ENCODE peak calls at places on chromosomes 6 and 20, in four cellular contexts. G, N, V and K are unnamed samples.

GRCh38 chr20:22578221-22579118 is 5.9 kb downstream of the FOXA2 start:
- DNase-seq in V (peak), G (no peak), N (no peak), K (no peak)

GRCh38 chr6:34025112-34025807 is 120.6 kb downstream of the GRM4 start:
- DNase-seq in N (no peak), V (no peak), G (no peak), K (no peak)

GRCh38 chr20:63829943-63830820 is 882 bp downstream of the ZBTB46 start:
- DNase-seq in V (no peak), G (peak), N (no peak), K (no peak)

GRCh38 chr6:36246511-36247268 is 23.2 kb upstream of the PNPLA1 start:
- DNase-seq in N (no peak), G (peak), V (no peak), K (no peak)

GRCh38 chr6:43963203-43963602 is 164.0 kb downstream of the MRPL14 start:
- DNase-seq in G (no peak), V (peak), N (no peak), K (no peak)

GRCh38 chr6:105838156-105838555 is 248.0 kb upstream of the PRDM1 start:
- DNase-seq in N (no peak), G (peak), V (no peak), K (no peak)

GRCh38 chr20:45894797-45895196 is 3.7 kb downstream of the CTSA start:
- DNase-seq in V (no peak), N (no peak), G (no peak), K (no peak)

GRCh38 chr6:99810942-99811633 is 182.9 kb downstream of the MCHR2 start:
- DNase-seq in V (no peak), G (no peak), N (no peak), K (no peak)

GRCh38 chr6:33843696-33844121 is 39.9 kb upstream of the MLN start:
- DNase-seq in G (no peak), N (no peak), V (no peak), K (no peak)

GRCh38 chr6:149862901-149863595 is 1.1 kb downstream of the LRP11 start:
- DNase-seq in G (peak), N (peak), V (peak), K (peak)

GRCh38 chr20:17223553-17223952 is 3.3 kb upstream of the PCSK2 start:
- DNase-seq in V (no peak), G (no peak), N (no peak), K (no peak)

GRCh38 chr20:35225319-35226125 is 968 bp upstream of the MMP24 start:
- DNase-seq in N (no peak), G (no peak), V (no peak), K (no peak)

GRCh38 chr20:20448891-20449290 is 81.0 kb downstream of the INSM1 start:
- DNase-seq in G (no peak), N (no peak), V (no peak), K (no peak)

GRCh38 chr6:163760860-163761259 is 346.3 kb downstream of the QKI start:
- DNase-seq in G (no peak), N (no peak), V (no peak), K (no peak)

GRCh38 chr6:75932067-75932466 is 140.4 kb downstream of the IMPG1 start:
- DNase-seq in G (peak), N (peak), V (peak), K (no peak)

GRCh38 chr20:49775229-49775693 is 37.4 kb upstream of the SLC9A8 start:
- DNase-seq in N (no peak), G (peak), V (peak), K (peak)

GRCh38 chr20:40666336-40666735 is 22.7 kb downstream of the MAFB start:
- DNase-seq in N (no peak), G (no peak), V (no peak), K (no peak)

GRCh38 chr20:49297605-49298530 is 20.0 kb upstream of the ZNFX1 start:
- DNase-seq in N (no peak), V (no peak), G (no peak), K (no peak)

GRCh38 chr6:88177961-88178464 is 11.9 kb upstream of the CNR1 start:
- DNase-seq in N (peak), V (peak), G (peak), K (no peak)

GRCh38 chr20:62890444-62890843 is 28.8 kb upstream of the TCFL5 start:
- DNase-seq in N (no peak), G (no peak), V (no peak), K (no peak)

GRCh38 chr6:4210619-4211419 is 75.4 kb upstream of the ECI2 start:
- DNase-seq in N (peak), V (peak), G (peak), K (peak)

GRCh38 chr20:19750907-19751636 is 7.0 kb upstream of the RIN2 start:
- DNase-seq in N (no peak), V (no peak), G (no peak), K (peak)

GRCh38 chr6:113847435-113847834 is 9.7 kb upstream of the MARCKS start:
- DNase-seq in V (no peak), N (no peak), G (no peak), K (no peak)